ENCODE peak calls at places on chromosome 22, in seven cellular contexts. V is transverse colon, E is stomach, G is suprapubic skin, Q is GM23338, P is H1, O is breast epithelium. Y is an unnamed sample.

GRCh38 chr22:48503876-48504275 is 1323.8 kb downstream of the BRD1 start:
- DNase-seq in V (no peak), E (no peak), G (no peak), Q (no peak), P (no peak), O (no peak), Y (no peak)

GRCh38 chr22:37609240-37610152 is 862 bp downstream of the GGA1 start:
- DNase-seq in V (no peak), E (no peak), G (no peak), Q (no peak), P (no peak), O (no peak), Y (no peak)

GRCh38 chr22:43919106-43919965 is 4.3 kb upstream of the PNPLA3 start:
- DNase-seq in V (no peak), E (peak; percentile 44), G (no peak), Q (no peak), P (no peak), O (peak; percentile 83), Y (no peak)

GRCh38 chr22:42814215-42814614 is 42.9 kb downstream of the ARFGAP3 start:
- DNase-seq in V (no peak), E (no peak), G (no peak), Q (no peak), P (no peak), O (no peak), Y (no peak)

GRCh38 chr22:28557184-28557583 is 122.5 kb downstream of the TTC28 start:
- DNase-seq in V (no peak), E (no peak), G (no peak), Q (no peak), P (no peak), O (no peak), Y (no peak)

GRCh38 chr22:49508561-49508960 is 319.1 kb downstream of the BRD1 start:
- DNase-seq in V (no peak), E (no peak), G (no peak), Q (no peak), P (no peak), O (no peak), Y (no peak)

GRCh38 chr22:20957691-20958440 is 9.2 kb upstream of the AIFM3 start:
- DNase-seq in V (peak; percentile 82), E (peak; percentile 33), G (peak; percentile 67), Q (peak; percentile 82), P (no peak), O (no peak), Y (no peak)

GRCh38 chr22:32103648-32104326 is 55.3 kb downstream of the C22orf42 start:
- DNase-seq in V (no peak), E (no peak), G (no peak), Q (peak; percentile 21), P (no peak), O (no peak), Y (no peak)

GRCh38 chr22:44444341-44445306 is 53.4 kb downstream of the RTL6 start:
- DNase-seq in V (no peak), E (no peak), G (no peak), Q (peak; percentile 68), P (peak; percentile 34), O (no peak), Y (peak; percentile 44)

GRCh38 chr22:19181786-19182471 is 3.4 kb upstream of the SLC25A1 start:
- DNase-seq in V (no peak), E (no peak), G (no peak), Q (no peak), P (no peak), O (no peak), Y (no peak)

GRCh38 chr22:42901790-42902508 is 44.9 kb upstream of the ARFGAP3 start:
- DNase-seq in V (no peak), E (no peak), G (no peak), Q (peak; percentile 51), P (no peak), O (no peak), Y (no peak)

GRCh38 chr22:49959782-49960158 is 802 bp upstream of the PIM3 start:
- DNase-seq in V (peak; percentile 73), E (peak; percentile 66), G (peak; percentile 86), Q (peak; percentile 62), P (no peak), O (no peak), Y (peak; percentile 81)

GRCh38 chr22:20015971-20016733 is 471 bp downstream of the ARVCF start:
- DNase-seq in V (peak; percentile 33), E (peak; percentile 47), G (no peak), Q (peak; percentile 76), P (no peak), O (no peak), Y (peak; percentile 72)

GRCh38 chr22:27842994-27843431 is 41.5 kb upstream of the MN1 start:
- DNase-seq in V (no peak), E (no peak), G (no peak), Q (no peak), P (no peak), O (no peak), Y (peak; percentile 64)

GRCh38 chr22:31753005-31753633 is 700 bp upstream of the DEPDC5 start:
- DNase-seq in V (peak; percentile 18), E (peak; percentile 31), G (peak; percentile 81), Q (peak; percentile 88), P (no peak), O (peak; percentile 26), Y (peak; percentile 70)

GRCh38 chr22:24483966-24484545 is 11.1 kb upstream of the UPB1 start:
- DNase-seq in V (no peak), E (no peak), G (no peak), Q (no peak), P (no peak), O (no peak), Y (no peak)

GRCh38 chr22:37545703-37546435 is 14.4 kb upstream of the CDC42EP1 start:
- DNase-seq in V (peak; percentile 92), E (peak; percentile 95), G (peak; percentile 95), Q (peak; percentile 98), P (peak; percentile 77), O (peak; percentile 95), Y (peak; percentile 98)

GRCh38 chr22:49052023-49052538 is 775.6 kb downstream of the BRD1 start:
- DNase-seq in V (no peak), E (no peak), G (no peak), Q (no peak), P (no peak), O (no peak), Y (no peak)

GRCh38 chr22:36156515-36157419 is 3.8 kb downstream of the APOL3 start:
- DNase-seq in V (peak; percentile 76), E (peak; percentile 68), G (peak; percentile 91), Q (peak; percentile 72), P (no peak), O (peak; percentile 82), Y (peak; percentile 96)

GRCh38 chr22:47822459-47822858 is 1060.0 kb downstream of the TBC1D22A start:
- DNase-seq in V (no peak), E (no peak), G (no peak), Q (no peak), P (no peak), O (no peak), Y (no peak)

DNA sequence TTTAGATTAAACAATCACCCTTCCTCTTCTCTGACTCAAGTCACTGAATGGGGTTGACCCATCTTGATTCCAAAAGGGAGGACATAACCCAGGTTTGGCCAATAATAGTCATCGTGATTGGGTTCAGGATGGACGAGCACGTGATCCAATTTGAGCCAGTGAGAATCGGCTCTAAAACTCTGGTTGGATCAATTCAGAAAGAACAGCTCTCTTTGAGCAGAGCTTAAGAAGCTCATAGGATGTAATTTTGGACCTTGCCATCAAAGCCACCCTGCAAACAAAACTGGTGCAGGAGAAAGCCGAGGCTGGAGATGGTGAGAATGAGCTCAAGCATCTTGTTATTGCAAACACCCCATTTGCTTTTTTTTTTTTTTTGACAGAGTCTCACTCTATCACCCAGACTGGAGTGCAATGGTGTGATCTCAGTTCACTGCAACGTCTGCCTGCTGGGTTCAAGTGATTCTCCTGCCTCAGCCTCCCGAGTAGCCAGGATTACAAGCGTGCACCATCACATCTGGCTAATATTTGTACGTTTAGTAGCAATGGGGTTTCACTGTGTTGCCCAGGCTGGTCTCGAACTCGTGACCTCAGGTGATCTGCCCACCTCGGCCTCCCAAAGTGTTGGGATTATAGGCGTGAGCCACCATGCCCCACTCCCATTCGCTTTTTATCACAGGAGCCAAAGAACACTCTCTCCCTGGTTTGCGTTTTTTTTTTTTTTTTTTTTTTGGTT is 13.9 kb upstream of the MIAT start:
- DNase-seq in V (no peak), E (no peak), G (no peak), Q (peak; percentile 32), P (no peak), O (no peak), Y (no peak)
- H3K27ac ChIP-seq in V (no peak overlapping the region), E (no peak overlapping the region), G (no peak overlapping the region), Q (peak overlapping the region; percentile 99), P (peak overlapping the region; percentile 73), O (no peak overlapping the region), Y (no peak overlapping the region)

DNA sequence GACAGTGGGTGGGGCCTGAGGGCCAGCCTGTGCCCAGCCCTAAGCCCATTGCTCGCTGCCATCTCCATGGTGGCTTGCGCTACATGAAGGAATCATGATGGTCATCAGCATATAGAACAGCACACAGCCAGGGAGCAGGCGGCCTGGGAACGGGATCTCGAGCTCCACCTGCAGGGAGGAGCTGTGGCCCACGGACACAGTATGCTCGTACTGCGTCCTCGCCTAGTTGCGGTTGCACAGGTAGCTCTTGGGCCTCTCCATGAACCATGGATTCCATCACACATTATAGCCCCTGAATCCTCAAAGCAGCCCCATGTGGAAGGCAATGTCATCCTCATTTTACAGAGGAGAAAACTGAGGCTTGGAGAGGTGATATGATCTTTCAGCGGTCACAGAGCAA is 15.1 kb downstream of the SEC14L4 start:
- DNase-seq in V (no peak), E (no peak), G (no peak), Q (peak; percentile 33), P (no peak), O (no peak), Y (no peak)
- TF ChIP-seq CTCF in V (no peak), E (no peak), G (no peak), Q (no peak), P (peak; percentile 45), O (no peak), Y (no peak)

DNA sequence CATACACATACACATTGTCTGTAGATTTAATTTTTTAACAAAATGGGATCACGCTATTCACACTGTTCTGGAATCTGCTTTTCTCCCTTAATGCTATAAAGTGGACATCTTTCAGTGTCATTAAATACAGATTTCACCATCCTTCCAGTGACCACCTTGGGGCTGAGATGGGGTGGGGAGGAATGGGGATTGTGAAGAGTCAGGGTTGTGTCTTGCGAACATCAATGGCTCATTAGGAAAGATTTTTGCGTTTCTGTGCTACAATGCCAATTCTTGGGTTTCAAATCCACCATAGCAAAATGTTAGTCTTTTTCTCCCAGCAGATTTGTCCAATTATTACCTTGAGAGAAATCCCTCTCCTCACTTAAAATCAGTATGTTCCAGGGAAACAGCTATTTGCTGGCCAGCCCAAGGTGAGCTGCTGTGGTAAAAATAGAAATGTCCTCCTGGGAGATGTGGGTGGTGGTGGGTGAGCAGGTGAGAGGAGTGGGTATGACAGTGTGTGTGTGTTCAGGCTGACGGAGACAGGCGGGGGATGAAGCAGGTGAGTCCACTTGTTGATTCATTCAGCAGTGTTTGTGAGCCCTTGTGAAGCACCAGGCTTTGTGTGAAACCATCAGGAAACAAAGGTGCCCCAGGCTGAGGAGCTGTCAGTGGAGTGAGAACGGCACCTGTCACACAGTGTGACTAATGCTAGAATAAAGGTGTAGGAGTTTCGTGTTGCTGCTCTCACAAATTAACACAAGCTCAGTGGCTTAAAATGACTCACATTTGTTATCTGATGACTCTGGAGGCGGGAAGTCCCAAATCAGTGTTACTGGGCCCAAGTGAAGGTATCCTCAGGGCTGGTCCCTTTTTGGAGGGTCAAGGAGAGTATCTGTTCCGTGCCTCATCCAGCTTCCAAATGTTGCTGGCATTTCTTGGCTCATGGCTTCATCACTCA is 1.7 kb upstream of the CBX6 start:
- DNase-seq in V (no peak), E (peak; percentile 25), G (no peak), Q (no peak), P (no peak), O (peak; percentile 17), Y (peak; percentile 53)
- TF ChIP-seq POLR2AphosphoS5 in V (no peak), E (no peak), G (no peak), Q (no peak), P (no peak), O (no peak), Y (no peak)

GRCh38 chr22:46295277-46295971 is 1.2 kb upstream of the GTSE1 start:
- DNase-seq in V (no peak), E (no peak), G (no peak), Q (no peak), P (no peak), O (no peak), Y (no peak)
- H3K27ac ChIP-seq in V (peak overlapping the region; percentile 93), E (peak overlapping the region; percentile 90), G (peak overlapping the region; percentile 87), Q (peak overlapping the region; percentile 87), P (no peak overlapping the region), O (peak overlapping the region; percentile 95), Y (peak overlapping the region; percentile 96)